ENCODE peak calls at places on chromosome 7, in four cellular contexts. Z, G, T and C are unnamed samples.

GRCh38 chr7:29262191-29262917 is 67.8 kb downstream of the CHN2 start:
- DNase-seq in Z (no peak), T (no peak), G (no peak), C (no peak)

GRCh38 chr7:33059635-33060034 is 2.9 kb downstream of the NT5C3A start:
- DNase-seq in Z (no peak), G (no peak), T (no peak), C (no peak)

GRCh38 chr7:119959811-119960210 is 313.2 kb upstream of the KCND2 start:
- DNase-seq in Z (no peak), G (peak), T (no peak), C (no peak)

GRCh38 chr7:78607099-78607498 is 808.5 kb downstream of the PHTF2 start:
- DNase-seq in T (no peak), Z (no peak), G (peak), C (peak)

GRCh38 chr7:131568510-131568909 is 12.1 kb upstream of the PODXL start:
- DNase-seq in G (no peak), Z (no peak), T (no peak), C (no peak)

GRCh38 chr7:56287429-56288138 is 171.4 kb upstream of the NUPR2 start:
- DNase-seq in T (no peak), Z (no peak), G (peak), C (no peak)

GRCh38 chr7:132745510-132745909 is 169.2 kb upstream of the PLXNA4 start:
- DNase-seq in Z (no peak), G (no peak), T (no peak), C (no peak)

GRCh38 chr7:115024276-115024675 is 102.4 kb downstream of the MDFIC start:
- DNase-seq in T (no peak), Z (no peak), G (no peak), C (no peak)

GRCh38 chr7:51288896-51289607 is 27.6 kb downstream of the COBL start:
- DNase-seq in G (no peak), Z (peak), T (no peak), C (no peak)

GRCh38 chr7:101243786-101244384 is 996 bp downstream of the FIS1 start:
- DNase-seq in G (peak), T (no peak), Z (no peak), C (no peak)

GRCh38 chr7:30973292-30973691 is 9.5 kb downstream of the GHRHR start:
- DNase-seq in G (no peak), T (no peak), Z (no peak), C (no peak)

GRCh38 chr7:158186406-158186805 is 401.2 kb downstream of the PTPRN2 start:
- DNase-seq in T (no peak), G (no peak), Z (no peak), C (no peak)

GRCh38 chr7:13197501-13197900 is 510.1 kb downstream of the ARL4A start:
- DNase-seq in G (peak), Z (no peak), T (no peak), C (no peak)

GRCh38 chr7:39304683-39305405 is 261.4 kb upstream of the YAE1 start:
- DNase-seq in T (no peak), Z (no peak), G (peak), C (no peak)

GRCh38 chr7:831596-832291 is 532 bp upstream of the SUN1 start:
- DNase-seq in G (peak), Z (peak), T (peak), C (peak)

GRCh38 chr7:141243368-141243767 is 169.5 kb downstream of the TMEM178B start:
- DNase-seq in G (no peak), Z (no peak), T (no peak), C (no peak)

GRCh38 chr7:636396-636795 is 90.1 kb upstream of the DNAAF5 start:
- DNase-seq in Z (no peak), T (no peak), G (peak), C (no peak)

GRCh38 chr7:6435486-6436384 is 12.0 kb downstream of the DAGLB start:
- DNase-seq in Z (peak), G (peak), T (peak), C (peak)

GRCh38 chr7:30911561-30911969 is at the start of gene AQP1:
- DNase-seq in G (no peak), Z (peak), T (no peak), C (no peak)

GRCh38 chr7:21960922-21961321 is 15.2 kb upstream of the CDCA7L start:
- DNase-seq in Z (no peak), G (peak), T (no peak), C (no peak)

GRCh38 chr7:130393095-130393494 is 12.8 kb downstream of the CPA1 start:
- DNase-seq in G (peak), Z (no peak), T (no peak), C (no peak)

GRCh38 chr7:33581239-33581638 is 324.1 kb upstream of the BMPER start:
- DNase-seq in T (no peak), G (no peak), Z (no peak), C (no peak)

GRCh38 chr7:50595538-50596102 is 30.4 kb upstream of the DDC start:
- DNase-seq in T (peak), Z (no peak), G (peak), C (peak)

GRCh38 chr7:101128040-101128834 is 1.3 kb downstream of the SERPINE1 start:
- DNase-seq in T (no peak), Z (no peak), G (peak), C (no peak)

GRCh38 chr7:111953611-111954010 is 252.6 kb downstream of the DOCK4 start:
- DNase-seq in G (peak), Z (no peak), T (peak), C (peak)

GRCh38 chr7:74272305-74273038 is 16.7 kb upstream of the CLIP2 start:
- DNase-seq in T (no peak), G (peak), Z (peak), C (peak)

GRCh38 chr7:114901771-114902170 is 20.1 kb upstream of the MDFIC start:
- DNase-seq in G (peak), Z (no peak), T (no peak), C (no peak)

GRCh38 chr7:36605662-36606441 is 118.4 kb downstream of the AOAH start:
- DNase-seq in Z (no peak), T (no peak), G (no peak), C (no peak)

GRCh38 chr7:91411062-91411461 is 146.8 kb downstream of the FZD1 start:
- DNase-seq in T (no peak), Z (no peak), G (no peak), C (peak)

GRCh38 chr7:3552499-3552898 is 251.4 kb downstream of the SDK1 start:
- DNase-seq in Z (no peak), T (no peak), G (no peak), C (no peak)

GRCh38 chr7:86598311-86598710 is 45.4 kb upstream of the GRM3 start:
- DNase-seq in T (no peak), Z (no peak), G (no peak), C (peak)

GRCh38 chr7:105402221-105403095 is 13.7 kb upstream of the SRPK2 start:
- DNase-seq in Z (no peak), T (no peak), G (peak), C (no peak)
- H3K9ac ChIP-seq in Z (no peak), T (no peak), G (no peak), C (no peak)

GRCh38 chr7:94656925-94657731 is 1.2 kb upstream of the SGCE start:
- DNase-seq in G (peak), Z (peak), T (peak), C (peak)
- H3K9ac ChIP-seq in G (no peak), Z (no peak), T (no peak), C (peak)

DNA sequence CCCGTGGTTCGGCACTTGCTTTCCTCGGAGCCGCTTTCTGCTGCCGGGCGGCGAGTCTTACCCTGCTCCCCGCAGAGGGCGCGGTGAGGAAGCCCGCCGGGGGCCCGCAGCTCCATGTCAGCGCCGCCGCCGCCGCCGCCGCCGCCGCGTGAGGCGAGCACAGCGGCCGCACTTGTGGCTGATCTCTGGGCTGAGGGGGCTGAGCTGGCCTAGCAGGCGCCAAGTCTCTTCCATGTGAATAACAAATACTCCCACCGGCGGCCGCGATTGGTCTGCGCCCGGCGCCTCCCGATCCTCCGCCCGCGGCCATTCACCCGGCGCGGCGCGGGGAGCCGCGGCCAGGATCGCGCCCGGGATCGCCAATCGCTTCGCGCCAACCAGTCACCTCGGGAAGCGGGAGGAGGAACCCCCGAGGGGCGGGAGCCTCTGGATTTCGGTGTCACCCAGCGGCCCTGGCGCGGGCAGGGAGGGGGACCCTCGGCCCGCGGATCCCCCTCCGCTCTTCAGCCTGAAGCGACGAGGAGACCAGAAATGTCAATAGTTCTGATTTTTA is at the start of gene GRM8:
- DNase-seq in T (peak), G (peak), Z (peak), C (no peak)
- H3K9ac ChIP-seq in T (peak), G (peak), Z (no peak), C (peak)

GRCh38 chr7:137898839-137899681 is 52.3 kb upstream of the DGKI start:
- DNase-seq in G (peak), Z (peak), T (peak), C (peak)
- H3K9ac ChIP-seq in G (no peak), Z (no peak), T (peak), C (no peak)

GRCh38 chr7:44599222-44599621 is 7.2 kb upstream of the OGDH start:
- DNase-seq in T (no peak), Z (no peak), G (no peak), C (no peak)
- H3K9ac ChIP-seq in T (no peak), Z (no peak), G (no peak), C (no peak)

GRCh38 chr7:2108501-2109250 is 124.1 kb downstream of the MAD1L1 start:
- DNase-seq in Z (peak), G (no peak), T (no peak), C (no peak)
- H3K9ac ChIP-seq in Z (no peak), G (no peak), T (no peak), C (no peak)

DNA sequence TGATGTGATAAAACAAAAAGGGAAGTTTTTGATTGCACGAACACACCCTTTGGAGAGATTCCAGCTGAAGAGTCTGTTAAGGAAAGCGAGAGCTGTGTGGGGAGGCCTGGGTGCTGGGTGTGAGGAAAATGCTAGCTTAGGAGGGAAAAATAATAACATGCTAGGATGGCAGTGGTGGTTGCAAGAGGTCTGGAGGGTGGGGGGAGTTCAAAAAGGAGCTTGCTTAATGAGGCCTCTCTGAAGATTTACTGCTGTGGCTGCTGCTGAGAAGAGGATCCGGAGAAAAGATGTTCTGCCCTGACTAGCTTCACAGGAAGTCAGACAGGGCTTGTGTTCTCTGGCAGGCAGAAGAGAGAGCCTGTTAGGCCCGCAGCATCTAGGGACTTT is 101.7 kb downstream of the SAMD9 start:
- DNase-seq in Z (no peak), G (peak), T (no peak), C (no peak)
- H3K9ac ChIP-seq in Z (no peak), G (peak), T (no peak), C (no peak)